ENCODE peak calls at places on chromosomes 1 and 21, in nine cellular contexts. One of them, this sample, is unnamed.
A peak's percentile ranks its signal among the peaks of the same experiment; 100 is the strongest.

GRCh38 chr21:42566524-42567180 is 53.0 kb downstream of the SLC37A1 start:
- DNase-seq in GM18507: no peak
- DNase-seq in bronchial epithelial cell: no peak
- DNase-seq in NCI-H1105: peak; percentile 87
- DNase-seq in stimulated activated CD8-positive, alpha-beta memory T cell treated with anti-CD3 and anti-CD28 coated beads, Interleukin-4, amount 100 ng/mL, for 24 hours: no peak
- DNase-seq in GM12892: no peak
- DNase-seq in iPS-NIHi11: no peak
- DNase-seq in effector memory CD8-positive, alpha-beta T cell: no peak
- DNase-seq in NCI-H187: no peak
- DNase-seq in this sample: no peak

GRCh38 chr1:201546093-201546492 is 7.2 kb downstream of the NAV1 start:
- DNase-seq in GM18507: no peak
- DNase-seq in bronchial epithelial cell: peak; percentile 15
- DNase-seq in NCI-H1105: peak; percentile 8
- DNase-seq in stimulated activated CD8-positive, alpha-beta memory T cell treated with anti-CD3 and anti-CD28 coated beads, Interleukin-4, amount 100 ng/mL, for 24 hours: no peak
- DNase-seq in GM12892: no peak
- DNase-seq in iPS-NIHi11: peak; percentile 54
- DNase-seq in effector memory CD8-positive, alpha-beta T cell: no peak
- DNase-seq in NCI-H187: no peak
- DNase-seq in this sample: no peak

GRCh38 chr1:230423936-230424335 is 2.2 kb downstream of the PGBD5 start:
- DNase-seq in GM18507: no peak
- DNase-seq in bronchial epithelial cell: peak; percentile 45
- DNase-seq in NCI-H1105: no peak
- DNase-seq in stimulated activated CD8-positive, alpha-beta memory T cell treated with anti-CD3 and anti-CD28 coated beads, Interleukin-4, amount 100 ng/mL, for 24 hours: no peak
- DNase-seq in GM12892: no peak
- DNase-seq in iPS-NIHi11: no peak
- DNase-seq in effector memory CD8-positive, alpha-beta T cell: no peak
- DNase-seq in NCI-H187: no peak
- DNase-seq in this sample: no peak

GRCh38 chr1:5738911-5739462 is 253.2 kb downstream of the NPHP4 start:
- DNase-seq in GM18507: no peak
- DNase-seq in bronchial epithelial cell: no peak
- DNase-seq in NCI-H1105: no peak
- DNase-seq in stimulated activated CD8-positive, alpha-beta memory T cell treated with anti-CD3 and anti-CD28 coated beads, Interleukin-4, amount 100 ng/mL, for 24 hours: no peak
- DNase-seq in GM12892: no peak
- DNase-seq in iPS-NIHi11: no peak
- DNase-seq in effector memory CD8-positive, alpha-beta T cell: no peak
- DNase-seq in NCI-H187: no peak
- DNase-seq in this sample: no peak

GRCh38 chr1:18256318-18257235 is 149.0 kb downstream of the IGSF21 start:
- DNase-seq in GM18507: no peak
- DNase-seq in bronchial epithelial cell: peak; percentile 1
- DNase-seq in NCI-H1105: peak; percentile 73
- DNase-seq in stimulated activated CD8-positive, alpha-beta memory T cell treated with anti-CD3 and anti-CD28 coated beads, Interleukin-4, amount 100 ng/mL, for 24 hours: no peak
- DNase-seq in GM12892: peak; percentile 32
- DNase-seq in iPS-NIHi11: peak; percentile 93
- DNase-seq in effector memory CD8-positive, alpha-beta T cell: no peak
- DNase-seq in NCI-H187: no peak
- DNase-seq in this sample: peak; percentile 32

GRCh38 chr21:26179501-26179900 is 8.9 kb upstream of the APP start:
- DNase-seq in GM18507: no peak
- DNase-seq in bronchial epithelial cell: no peak
- DNase-seq in NCI-H1105: no peak
- DNase-seq in stimulated activated CD8-positive, alpha-beta memory T cell treated with anti-CD3 and anti-CD28 coated beads, Interleukin-4, amount 100 ng/mL, for 24 hours: no peak
- DNase-seq in GM12892: no peak
- DNase-seq in iPS-NIHi11: no peak
- DNase-seq in effector memory CD8-positive, alpha-beta T cell: no peak
- DNase-seq in NCI-H187: no peak
- DNase-seq in this sample: no peak

GRCh38 chr1:239387304-239388231 is 1.2 kb downstream of the CHRM3 start:
- DNase-seq in GM18507: no peak
- DNase-seq in bronchial epithelial cell: no peak
- DNase-seq in NCI-H1105: peak; percentile 17
- DNase-seq in stimulated activated CD8-positive, alpha-beta memory T cell treated with anti-CD3 and anti-CD28 coated beads, Interleukin-4, amount 100 ng/mL, for 24 hours: no peak
- DNase-seq in GM12892: no peak
- DNase-seq in iPS-NIHi11: peak; percentile 53
- DNase-seq in effector memory CD8-positive, alpha-beta T cell: no peak
- DNase-seq in NCI-H187: no peak
- DNase-seq in this sample: no peak

GRCh38 chr1:46673749-46674182 is 2.1 kb downstream of the TEX38 start:
- DNase-seq in GM18507: no peak
- DNase-seq in bronchial epithelial cell: no peak
- DNase-seq in NCI-H1105: no peak
- DNase-seq in stimulated activated CD8-positive, alpha-beta memory T cell treated with anti-CD3 and anti-CD28 coated beads, Interleukin-4, amount 100 ng/mL, for 24 hours: no peak
- DNase-seq in GM12892: no peak
- DNase-seq in iPS-NIHi11: no peak
- DNase-seq in effector memory CD8-positive, alpha-beta T cell: no peak
- DNase-seq in NCI-H187: no peak
- DNase-seq in this sample: no peak

GRCh38 chr1:174433451-174433850 is 14.3 kb upstream of the GPR52 start:
- DNase-seq in GM18507: no peak
- DNase-seq in bronchial epithelial cell: peak; percentile 78
- DNase-seq in NCI-H1105: no peak
- DNase-seq in stimulated activated CD8-positive, alpha-beta memory T cell treated with anti-CD3 and anti-CD28 coated beads, Interleukin-4, amount 100 ng/mL, for 24 hours: no peak
- DNase-seq in GM12892: no peak
- DNase-seq in iPS-NIHi11: no peak
- DNase-seq in effector memory CD8-positive, alpha-beta T cell: no peak
- DNase-seq in NCI-H187: no peak
- DNase-seq in this sample: no peak

GRCh38 chr1:7121622-7121988 is 336.4 kb downstream of the CAMTA1 start:
- DNase-seq in GM18507: no peak
- DNase-seq in bronchial epithelial cell: no peak
- DNase-seq in NCI-H1105: peak; percentile 15
- DNase-seq in stimulated activated CD8-positive, alpha-beta memory T cell treated with anti-CD3 and anti-CD28 coated beads, Interleukin-4, amount 100 ng/mL, for 24 hours: no peak
- DNase-seq in GM12892: no peak
- DNase-seq in iPS-NIHi11: no peak
- DNase-seq in effector memory CD8-positive, alpha-beta T cell: no peak
- DNase-seq in NCI-H187: no peak
- DNase-seq in this sample: no peak

GRCh38 chr21:20459838-20460237 is 538.4 kb upstream of the NCAM2 start:
- DNase-seq in GM18507: no peak
- DNase-seq in bronchial epithelial cell: no peak
- DNase-seq in NCI-H1105: no peak
- DNase-seq in stimulated activated CD8-positive, alpha-beta memory T cell treated with anti-CD3 and anti-CD28 coated beads, Interleukin-4, amount 100 ng/mL, for 24 hours: no peak
- DNase-seq in GM12892: no peak
- DNase-seq in iPS-NIHi11: no peak
- DNase-seq in effector memory CD8-positive, alpha-beta T cell: no peak
- DNase-seq in NCI-H187: no peak
- DNase-seq in this sample: no peak

GRCh38 chr1:200457810-200458209 is 48.0 kb upstream of the ZNF281 start:
- DNase-seq in GM18507: no peak
- DNase-seq in bronchial epithelial cell: no peak
- DNase-seq in NCI-H1105: no peak
- DNase-seq in stimulated activated CD8-positive, alpha-beta memory T cell treated with anti-CD3 and anti-CD28 coated beads, Interleukin-4, amount 100 ng/mL, for 24 hours: no peak
- DNase-seq in GM12892: no peak
- DNase-seq in iPS-NIHi11: no peak
- DNase-seq in effector memory CD8-positive, alpha-beta T cell: no peak
- DNase-seq in NCI-H187: no peak
- DNase-seq in this sample: no peak

GRCh38 chr1:108320851-108321250 is 77.0 kb upstream of the NBPF4 start:
- DNase-seq in GM18507: no peak
- DNase-seq in bronchial epithelial cell: no peak
- DNase-seq in NCI-H1105: no peak
- DNase-seq in stimulated activated CD8-positive, alpha-beta memory T cell treated with anti-CD3 and anti-CD28 coated beads, Interleukin-4, amount 100 ng/mL, for 24 hours: no peak
- DNase-seq in GM12892: no peak
- DNase-seq in iPS-NIHi11: no peak
- DNase-seq in effector memory CD8-positive, alpha-beta T cell: no peak
- DNase-seq in NCI-H187: no peak
- DNase-seq in this sample: no peak

GRCh38 chr21:25254491-25255174 is 352.6 kb downstream of the MRPL39 start:
- DNase-seq in GM18507: no peak
- DNase-seq in bronchial epithelial cell: no peak
- DNase-seq in NCI-H1105: no peak
- DNase-seq in stimulated activated CD8-positive, alpha-beta memory T cell treated with anti-CD3 and anti-CD28 coated beads, Interleukin-4, amount 100 ng/mL, for 24 hours: no peak
- DNase-seq in GM12892: no peak
- DNase-seq in iPS-NIHi11: no peak
- DNase-seq in effector memory CD8-positive, alpha-beta T cell: no peak
- DNase-seq in NCI-H187: no peak
- DNase-seq in this sample: no peak

GRCh38 chr1:9655836-9656235 is 4.3 kb downstream of the PIK3CD start:
- DNase-seq in GM18507: no peak
- DNase-seq in bronchial epithelial cell: no peak
- DNase-seq in NCI-H1105: no peak
- DNase-seq in stimulated activated CD8-positive, alpha-beta memory T cell treated with anti-CD3 and anti-CD28 coated beads, Interleukin-4, amount 100 ng/mL, for 24 hours: no peak
- DNase-seq in GM12892: no peak
- DNase-seq in iPS-NIHi11: no peak
- DNase-seq in effector memory CD8-positive, alpha-beta T cell: no peak
- DNase-seq in NCI-H187: no peak
- DNase-seq in this sample: no peak

GRCh38 chr1:15153184-15153841 is at the start of gene TMEM51:
- DNase-seq in GM18507: no peak
- DNase-seq in bronchial epithelial cell: peak; percentile 64
- DNase-seq in NCI-H1105: peak; percentile 82
- DNase-seq in stimulated activated CD8-positive, alpha-beta memory T cell treated with anti-CD3 and anti-CD28 coated beads, Interleukin-4, amount 100 ng/mL, for 24 hours: no peak
- DNase-seq in GM12892: no peak
- DNase-seq in iPS-NIHi11: peak; percentile 95
- DNase-seq in effector memory CD8-positive, alpha-beta T cell: no peak
- DNase-seq in NCI-H187: no peak
- DNase-seq in this sample: no peak